ENCODE peak calls at places on chromosome 11, in eight cellular contexts. One of them, this sample, is unnamed.

GRCh38 chr11:107590460-107591097 is 368 bp upstream of the ELMOD1 start:
- DNase-seq in NCI-H774: no peak
- DNase-seq in B cell: no peak
- DNase-seq in activated CD8-positive, alpha-beta T cell treated with anti-CD3 and anti-CD28 coated beads, Interleukin-2, amount 10 ng/mL, durations not matched to agents 7 days and 5 days: no peak
- DNase-seq in stimulated activated CD8-positive, alpha-beta memory T cell treated with anti-CD3 and anti-CD28 coated beads, Interleukin-4, amount 100 ng/mL, for 1 hour: no peak
- DNase-seq in coronary artery: no peak
- DNase-seq in AG20443: peak
- DNase-seq in activated CD8-positive, alpha-beta memory T cell treated with anti-CD3 and anti-CD28 coated beads, Interleukin-2, amount 50 U/mL, for 48 hours: no peak
- DNase-seq in this sample: no peak

GRCh38 chr11:70628176-70628860 is 230.0 kb downstream of the CTTN start:
- DNase-seq in NCI-H774: no peak
- DNase-seq in B cell: no peak
- DNase-seq in activated CD8-positive, alpha-beta T cell treated with anti-CD3 and anti-CD28 coated beads, Interleukin-2, amount 10 ng/mL, durations not matched to agents 7 days and 5 days: no peak
- DNase-seq in stimulated activated CD8-positive, alpha-beta memory T cell treated with anti-CD3 and anti-CD28 coated beads, Interleukin-4, amount 100 ng/mL, for 1 hour: no peak
- DNase-seq in coronary artery: no peak
- DNase-seq in AG20443: no peak
- DNase-seq in activated CD8-positive, alpha-beta memory T cell treated with anti-CD3 and anti-CD28 coated beads, Interleukin-2, amount 50 U/mL, for 48 hours: no peak
- DNase-seq in this sample: no peak

GRCh38 chr11:121091492-121092179 is 9.4 kb upstream of the TECTA start:
- DNase-seq in NCI-H774: no peak
- DNase-seq in B cell: no peak
- DNase-seq in activated CD8-positive, alpha-beta T cell treated with anti-CD3 and anti-CD28 coated beads, Interleukin-2, amount 10 ng/mL, durations not matched to agents 7 days and 5 days: no peak
- DNase-seq in stimulated activated CD8-positive, alpha-beta memory T cell treated with anti-CD3 and anti-CD28 coated beads, Interleukin-4, amount 100 ng/mL, for 1 hour: no peak
- DNase-seq in coronary artery: no peak
- DNase-seq in AG20443: no peak
- DNase-seq in activated CD8-positive, alpha-beta memory T cell treated with anti-CD3 and anti-CD28 coated beads, Interleukin-2, amount 50 U/mL, for 48 hours: no peak
- DNase-seq in this sample: no peak

GRCh38 chr11:114928260-114928870 is 250.0 kb downstream of the NXPE2 start:
- DNase-seq in NCI-H774: no peak
- DNase-seq in B cell: no peak
- DNase-seq in activated CD8-positive, alpha-beta T cell treated with anti-CD3 and anti-CD28 coated beads, Interleukin-2, amount 10 ng/mL, durations not matched to agents 7 days and 5 days: no peak
- DNase-seq in stimulated activated CD8-positive, alpha-beta memory T cell treated with anti-CD3 and anti-CD28 coated beads, Interleukin-4, amount 100 ng/mL, for 1 hour: no peak
- DNase-seq in coronary artery: no peak
- DNase-seq in AG20443: no peak
- DNase-seq in activated CD8-positive, alpha-beta memory T cell treated with anti-CD3 and anti-CD28 coated beads, Interleukin-2, amount 50 U/mL, for 48 hours: no peak
- DNase-seq in this sample: no peak

GRCh38 chr11:130522284-130522961 is 74.0 kb downstream of the ADAMTS15 start:
- DNase-seq in NCI-H774: no peak
- DNase-seq in B cell: no peak
- DNase-seq in activated CD8-positive, alpha-beta T cell treated with anti-CD3 and anti-CD28 coated beads, Interleukin-2, amount 10 ng/mL, durations not matched to agents 7 days and 5 days: no peak
- DNase-seq in stimulated activated CD8-positive, alpha-beta memory T cell treated with anti-CD3 and anti-CD28 coated beads, Interleukin-4, amount 100 ng/mL, for 1 hour: no peak
- DNase-seq in coronary artery: peak
- DNase-seq in AG20443: peak
- DNase-seq in activated CD8-positive, alpha-beta memory T cell treated with anti-CD3 and anti-CD28 coated beads, Interleukin-2, amount 50 U/mL, for 48 hours: no peak
- DNase-seq in this sample: no peak

GRCh38 chr11:93236741-93237675 is 39.2 kb upstream of the SLC36A4 start:
- DNase-seq in NCI-H774: peak
- DNase-seq in B cell: no peak
- DNase-seq in activated CD8-positive, alpha-beta T cell treated with anti-CD3 and anti-CD28 coated beads, Interleukin-2, amount 10 ng/mL, durations not matched to agents 7 days and 5 days: peak
- DNase-seq in stimulated activated CD8-positive, alpha-beta memory T cell treated with anti-CD3 and anti-CD28 coated beads, Interleukin-4, amount 100 ng/mL, for 1 hour: no peak
- DNase-seq in coronary artery: no peak
- DNase-seq in AG20443: peak
- DNase-seq in activated CD8-positive, alpha-beta memory T cell treated with anti-CD3 and anti-CD28 coated beads, Interleukin-2, amount 50 U/mL, for 48 hours: no peak
- DNase-seq in this sample: no peak

GRCh38 chr11:129862123-129862522 is 33.3 kb downstream of the NFRKB start:
- DNase-seq in NCI-H774: no peak
- DNase-seq in B cell: no peak
- DNase-seq in activated CD8-positive, alpha-beta T cell treated with anti-CD3 and anti-CD28 coated beads, Interleukin-2, amount 10 ng/mL, durations not matched to agents 7 days and 5 days: no peak
- DNase-seq in stimulated activated CD8-positive, alpha-beta memory T cell treated with anti-CD3 and anti-CD28 coated beads, Interleukin-4, amount 100 ng/mL, for 1 hour: no peak
- DNase-seq in coronary artery: no peak
- DNase-seq in AG20443: peak
- DNase-seq in activated CD8-positive, alpha-beta memory T cell treated with anti-CD3 and anti-CD28 coated beads, Interleukin-2, amount 50 U/mL, for 48 hours: no peak
- DNase-seq in this sample: no peak

GRCh38 chr11:9120659-9121350 is 29.4 kb upstream of the SCUBE2 start:
- DNase-seq in NCI-H774: no peak
- DNase-seq in B cell: no peak
- DNase-seq in activated CD8-positive, alpha-beta T cell treated with anti-CD3 and anti-CD28 coated beads, Interleukin-2, amount 10 ng/mL, durations not matched to agents 7 days and 5 days: no peak
- DNase-seq in stimulated activated CD8-positive, alpha-beta memory T cell treated with anti-CD3 and anti-CD28 coated beads, Interleukin-4, amount 100 ng/mL, for 1 hour: no peak
- DNase-seq in coronary artery: no peak
- DNase-seq in AG20443: no peak
- DNase-seq in activated CD8-positive, alpha-beta memory T cell treated with anti-CD3 and anti-CD28 coated beads, Interleukin-2, amount 50 U/mL, for 48 hours: no peak
- DNase-seq in this sample: no peak

GRCh38 chr11:27722117-27722844 is 22.0 kb upstream of the BDNF start:
- DNase-seq in NCI-H774: peak
- DNase-seq in B cell: no peak
- DNase-seq in activated CD8-positive, alpha-beta T cell treated with anti-CD3 and anti-CD28 coated beads, Interleukin-2, amount 10 ng/mL, durations not matched to agents 7 days and 5 days: peak
- DNase-seq in stimulated activated CD8-positive, alpha-beta memory T cell treated with anti-CD3 and anti-CD28 coated beads, Interleukin-4, amount 100 ng/mL, for 1 hour: no peak
- DNase-seq in coronary artery: no peak
- DNase-seq in AG20443: peak
- DNase-seq in activated CD8-positive, alpha-beta memory T cell treated with anti-CD3 and anti-CD28 coated beads, Interleukin-2, amount 50 U/mL, for 48 hours: peak
- DNase-seq in this sample: no peak

This sample was measured in type B pancreatic cell.